ENCODE peak calls at places on chromosome X, in ten cellular contexts. A, O, C, L, G, P, H, E, Y and Q are unnamed samples.

GRCh38 chrX:367349-367748 is 19.4 kb downstream of the PPP2R3B start:
- DNase-seq in A (no peak), Y (peak), O (no peak), H (no peak), E (no peak), L (no peak), P (peak), G (no peak), C (no peak), Q (no peak)

GRCh38 chrX:69173906-69174305 is 8.7 kb upstream of the PJA1 start:
- DNase-seq in G (no peak), O (no peak), Y (no peak), C (no peak), L (peak), A (no peak), E (no peak), P (no peak), H (no peak), Q (no peak)

GRCh38 chrX:55127692-55128091 is 38.9 kb downstream of the PAGE2 start:
- DNase-seq in A (no peak), P (no peak), E (no peak), Y (no peak), C (no peak), H (peak), L (no peak), G (no peak), O (no peak), Q (peak)

GRCh38 chrX:40012800-40013682 is 84.7 kb downstream of the BCOR start:
- DNase-seq in H (peak), L (peak), G (peak), O (peak), Y (peak), C (peak), P (peak), E (no peak), A (peak), Q (peak)

GRCh38 chrX:141278306-141278705 is 36.0 kb upstream of the SPANXC start:
- DNase-seq in E (no peak), C (peak), H (peak), O (no peak), Y (no peak), A (peak), P (no peak), G (peak), L (no peak), Q (peak)

GRCh38 chrX:123779908-123780396 is 47.1 kb upstream of the THOC2 start:
- DNase-seq in O (no peak), Y (no peak), L (no peak), C (peak), P (no peak), A (peak), H (no peak), G (no peak), E (no peak), Q (no peak)

GRCh38 chrX:96407043-96407442 is 277.6 kb upstream of the DIAPH2 start:
- DNase-seq in A (peak), L (no peak), P (peak), Y (no peak), G (peak), H (no peak), O (no peak), E (no peak), C (peak), Q (peak)

GRCh38 chrX:11756354-11757318 is 1.4 kb upstream of the MSL3 start:
- DNase-seq in A (no peak), O (no peak), E (no peak), G (peak), H (peak), Y (no peak), C (peak), L (no peak), P (no peak), Q (peak)

GRCh38 chrX:67654301-67654700 is 110.5 kb downstream of the AR start:
- DNase-seq in E (no peak), O (no peak), C (peak), L (no peak), H (no peak), P (no peak), A (no peak), Y (no peak), G (no peak), Q (no peak)

GRCh38 chrX:130173190-130173895 is 1.6 kb downstream of the RAB33A start:
- DNase-seq in Y (no peak), H (peak), E (no peak), L (peak), A (no peak), C (no peak), O (no peak), G (peak), P (no peak), Q (peak)

GRCh38 chrX:21374163-21374993 is at the start of gene CNKSR2:
- DNase-seq in P (peak), L (peak), E (no peak), O (peak), G (peak), Y (peak), C (peak), H (peak), A (peak), Q (peak)

GRCh38 chrX:132751043-132751690 is 207.3 kb downstream of the HS6ST2 start:
- DNase-seq in G (no peak), H (no peak), E (no peak), A (no peak), O (no peak), P (no peak), L (no peak), Y (no peak), C (no peak), Q (no peak)

GRCh38 chrX:24026403-24026801 is 584 bp downstream of the KLHL15 start:
- DNase-seq in A (peak), O (no peak), E (no peak), P (no peak), G (peak), Y (no peak), C (peak), H (peak), L (no peak), Q (peak)

GRCh38 chrX:33923262-33923661 is 208.9 kb downstream of the FAM47A start:
- DNase-seq in G (no peak), A (peak), L (no peak), O (no peak), P (no peak), Y (no peak), H (no peak), E (no peak), C (peak), Q (no peak)

GRCh38 chrX:40844476-40844875 is 109.1 kb upstream of the MED14 start:
- DNase-seq in C (no peak), H (no peak), E (no peak), O (no peak), G (peak), L (no peak), P (no peak), A (no peak), Y (no peak), Q (no peak)

GRCh38 chrX:40174594-40175415 is 77.0 kb upstream of the BCOR start:
- DNase-seq in P (peak), O (peak), E (no peak), L (peak), H (peak), Y (peak), C (peak), G (peak), A (peak), Q (no peak)

GRCh38 chrX:1754077-1754476 is 139.2 kb downstream of the ASMT start:
- DNase-seq in P (no peak), Y (no peak), A (no peak), L (no peak), E (no peak), O (no peak), G (no peak), C (no peak), H (no peak), Q (no peak)

GRCh38 chrX:87392369-87392768 is 125.2 kb upstream of the KLHL4 start:
- DNase-seq in A (no peak), C (no peak), H (no peak), P (no peak), Y (no peak), G (no peak), O (no peak), E (no peak), L (no peak), Q (no peak)

GRCh38 chrX:29890646-29891200 is 324.6 kb upstream of the MAGEB2 start:
- DNase-seq in A (no peak), E (no peak), Y (no peak), H (no peak), C (no peak), L (no peak), G (peak), P (no peak), O (no peak), Q (no peak)

GRCh38 chrX:54561622-54562021 is 31.6 kb downstream of the GNL3L start:
- DNase-seq in E (no peak), P (no peak), H (no peak), A (no peak), O (no peak), L (no peak), C (no peak), Y (no peak), G (no peak), Q (no peak)

GRCh38 chrX:79235899-79236298 is 91.4 kb downstream of the GPR174 start:
- DNase-seq in G (no peak), E (no peak), O (no peak), L (no peak), A (no peak), Y (no peak), P (no peak), C (no peak), H (no peak), Q (no peak)

GRCh38 chrX:109826954-109827708 is 94.1 kb upstream of the ACSL4 start:
- DNase-seq in O (no peak), E (peak), L (no peak), G (peak), A (peak), C (peak), Y (no peak), P (no peak), H (no peak), Q (peak)

GRCh38 chrX:25144043-25144940 is 128.5 kb upstream of the ARX start:
- DNase-seq in L (peak), G (peak), O (no peak), A (peak), P (peak), E (peak), C (peak), H (peak), Y (peak), Q (peak)

GRCh38 chrX:92232182-92232581 is 453.0 kb downstream of the PCDH11X start:
- DNase-seq in A (peak), P (no peak), C (peak), L (no peak), H (peak), Y (no peak), G (peak), E (no peak), O (no peak), Q (peak)

GRCh38 chrX:29662759-29663503 is 552.4 kb upstream of the MAGEB2 start:
- DNase-seq in P (no peak), E (peak), Y (no peak), H (peak), L (no peak), G (peak), C (peak), A (peak), O (no peak), Q (peak)

GRCh38 chrX:13387656-13388421 is 68.0 kb upstream of the ATXN3L start:
- DNase-seq in E (no peak), C (no peak), Y (no peak), P (no peak), G (no peak), O (no peak), H (peak), L (no peak), A (no peak), Q (peak)

GRCh38 chrX:1075156-1075555 is 137.3 kb downstream of the CRLF2 start:
- DNase-seq in A (no peak), E (no peak), P (no peak), C (no peak), G (no peak), O (no peak), H (no peak), Y (peak), L (no peak), Q (no peak)

GRCh38 chrX:109537324-109537665 is 651 bp downstream of the NXT2 start:
- DNase-seq in G (no peak), P (no peak), H (peak), A (peak), O (no peak), C (peak), E (peak), L (peak), Y (peak), Q (peak)

GRCh38 chrX:11499076-11500044 is 166.4 kb downstream of the ARHGAP6 start:
- DNase-seq in C (peak), O (no peak), L (no peak), A (no peak), E (peak), P (no peak), Y (no peak), H (no peak), G (peak), Q (peak)

GRCh38 chrX:2589186-2590020 is 88.6 kb upstream of the DHRSX start:
- DNase-seq in O (no peak), E (no peak), L (no peak), G (no peak), A (no peak), Y (no peak), H (no peak), P (no peak), C (no peak), Q (peak)

GRCh38 chrX:30283456-30284200 is 25.6 kb downstream of the NR0B1 start:
- DNase-seq in L (no peak), E (peak), C (peak), H (peak), G (peak), Y (no peak), A (peak), O (no peak), P (no peak), Q (peak)

GRCh38 chrX:12360389-12360788 is 222.1 kb downstream of the FRMPD4 start:
- DNase-seq in H (no peak), L (no peak), P (no peak), C (no peak), G (peak), Y (no peak), E (peak), O (no peak), A (peak), Q (peak)

GRCh38 chrX:82589410-82589809 is 918.7 kb upstream of the POU3F4 start:
- DNase-seq in H (no peak), G (peak), Y (no peak), C (no peak), E (no peak), A (peak), L (no peak), P (no peak), O (no peak), Q (peak)

GRCh38 chrX:80335062-80335830 is 85.0 kb upstream of the TENT5D start:
- DNase-seq in A (peak), E (no peak), Y (peak), P (peak), H (no peak), C (peak), G (no peak), O (peak), L (peak), Q (peak)

GRCh38 chrX:124239911-124240310 is 92.5 kb upstream of the TEX13D start:
- DNase-seq in E (no peak), G (no peak), C (no peak), Y (no peak), P (no peak), O (no peak), A (no peak), L (no peak), H (no peak), Q (no peak)

GRCh38 chrX:96314974-96315373 is 369.7 kb upstream of the DIAPH2 start:
- DNase-seq in E (no peak), A (peak), L (no peak), Y (no peak), H (peak), O (no peak), C (no peak), G (peak), P (no peak), Q (peak)

GRCh38 chrX:50081282-50081955 is 119.4 kb downstream of the AKAP4 start:
- DNase-seq in L (no peak), G (peak), C (peak), H (peak), Y (peak), E (no peak), P (peak), A (peak), O (peak), Q (peak)

GRCh38 chrX:17635231-17635630 is 102.1 kb upstream of the SCML1 start:
- DNase-seq in A (peak), O (no peak), H (no peak), L (no peak), P (no peak), E (no peak), Y (no peak), G (peak), C (peak), Q (no peak)

GRCh38 chrX:69196666-69197065 is 31.4 kb upstream of the PJA1 start:
- DNase-seq in A (no peak), P (no peak), E (no peak), Y (no peak), O (no peak), L (no peak), G (no peak), C (no peak), H (no peak), Q (no peak)

GRCh38 chrX:39017062-39017461 is 215.8 kb downstream of the MID1IP1 start:
- DNase-seq in C (no peak), E (no peak), Y (no peak), L (no peak), H (no peak), A (peak), O (no peak), G (no peak), P (no peak), Q (no peak)

GRCh38 chrX:39011454-39012204 is 210.4 kb downstream of the MID1IP1 start:
- DNase-seq in H (no peak), G (no peak), P (no peak), O (no peak), E (no peak), C (no peak), A (no peak), Y (no peak), L (no peak), Q (peak)

GRCh38 chrX:39008554-39008953 is 207.3 kb downstream of the MID1IP1 start:
- DNase-seq in E (no peak), O (no peak), Y (no peak), H (peak), C (no peak), A (no peak), L (no peak), P (no peak), G (no peak), Q (peak)

GRCh38 chrX:39016551-39016950 is 215.3 kb downstream of the MID1IP1 start:
- DNase-seq in G (no peak), E (no peak), Y (no peak), A (no peak), P (no peak), H (no peak), C (peak), L (no peak), O (no peak), Q (no peak)

GRCh38 chrX:39012561-39013209 is 211.4 kb downstream of the MID1IP1 start:
- DNase-seq in L (no peak), O (no peak), P (no peak), Y (no peak), H (no peak), A (no peak), E (no peak), C (no peak), G (no peak), Q (peak)
- H3K4me3 ChIP-seq in L (no peak), O (no peak), P (no peak), Y (no peak), H (no peak), A (no peak), E (no peak), C (no peak), G (no peak), Q (no peak)

GRCh38 chrX:57282568-57282967 is 3.9 kb upstream of the FAAH2 start:
- DNase-seq in H (peak), O (no peak), L (no peak), G (no peak), Y (no peak), C (no peak), P (no peak), A (peak), E (no peak), Q (no peak)
- TF ChIP-seq CTCF in H (no peak), O (no peak), L (no peak), G (no peak), Y (no peak), C (no peak), P (no peak), A (no peak), E (no peak), Q (no peak)

DNA sequence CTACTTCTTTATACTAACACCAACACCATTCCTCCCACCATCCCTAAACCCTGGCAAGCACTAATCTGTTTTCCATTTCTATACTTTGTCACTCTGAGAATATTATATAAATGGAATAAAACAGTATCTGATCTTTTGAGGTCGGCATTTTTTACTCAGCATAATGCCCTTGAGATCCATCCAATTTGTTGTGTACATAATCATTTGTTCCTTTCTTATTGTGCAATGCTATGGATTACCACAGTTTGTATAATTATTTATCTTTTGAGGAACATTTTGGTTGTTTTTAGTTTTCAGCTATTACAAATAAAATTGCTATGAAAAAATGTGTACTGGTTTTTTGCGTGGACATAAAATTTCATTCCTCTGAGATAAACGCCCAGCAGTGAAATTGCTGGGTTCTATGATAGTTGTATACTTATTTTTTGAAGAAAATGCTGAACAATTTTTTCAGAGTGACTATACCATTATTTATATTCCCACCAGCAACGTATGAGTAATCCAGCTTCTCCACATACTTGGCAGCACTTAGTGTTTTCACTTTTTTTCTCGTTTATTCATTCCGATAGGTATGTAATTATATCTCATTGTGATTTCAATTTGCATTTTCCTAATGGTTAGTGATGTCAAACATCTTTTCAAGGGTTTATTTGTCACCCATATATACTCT is 154.3 kb upstream of the DCAF8L1 start:
- DNase-seq in C (no peak), L (no peak), P (no peak), A (no peak), G (peak), H (no peak), Y (no peak), O (no peak), E (peak), Q (peak)
- H3K4me3 ChIP-seq in C (no peak), L (no peak), P (no peak), A (no peak), G (no peak), H (no peak), Y (no peak), O (no peak), E (no peak), Q (no peak)

DNA sequence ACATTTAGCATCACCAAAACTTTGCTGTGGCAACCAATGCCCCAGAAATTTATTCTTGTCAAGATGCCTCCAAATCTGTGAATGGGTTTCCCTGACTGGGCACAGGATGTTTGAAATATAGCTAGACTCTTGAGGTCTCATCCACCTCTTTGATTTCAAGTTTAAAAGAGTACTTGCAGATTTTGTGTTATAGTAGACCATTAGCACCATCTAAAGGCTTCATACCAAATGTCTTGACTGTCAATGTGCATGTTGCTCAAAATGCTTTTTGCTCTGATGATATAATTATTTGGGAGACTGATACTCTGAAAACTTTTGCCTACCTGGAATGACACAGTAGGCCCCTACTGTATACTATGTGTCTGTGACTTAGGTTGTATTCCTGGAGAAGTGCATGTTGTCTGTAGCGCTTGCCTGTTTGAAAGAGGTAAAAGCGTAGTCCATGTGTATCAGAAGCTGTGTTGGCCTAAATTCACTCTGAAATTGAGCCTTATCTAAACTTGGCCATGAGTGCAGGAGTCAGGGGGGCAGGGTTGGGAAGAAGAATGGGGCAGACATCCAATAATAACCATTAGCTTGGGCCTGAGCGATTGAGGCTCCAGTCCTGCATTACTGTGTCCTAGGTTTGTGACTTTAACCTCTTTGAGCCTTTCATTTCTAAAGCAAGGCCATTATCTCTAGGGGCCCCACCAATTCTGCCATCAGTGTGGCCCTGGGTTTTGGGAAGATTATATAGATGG is 33.8 kb downstream of the NDP start:
- DNase-seq in G (peak), O (no peak), L (no peak), E (no peak), Y (no peak), H (no peak), P (no peak), A (peak), C (no peak), Q (peak)
- TF ChIP-seq CTCF in G (no peak), O (no peak), L (no peak), E (no peak), Y (no peak), H (no peak), P (peak), A (peak), C (peak), Q (no peak)